ENCODE peak calls at places on chromosomes 6 and 20, in five cellular contexts. One of them, this sample, is unnamed.

GRCh38 chr6:20024979-20025378 is 187.3 kb downstream of the MBOAT1 start:
- DNase-seq in uterus: no peak
- DNase-seq in transverse colon: no peak
- DNase-seq in OCI-LY7: no peak
- DNase-seq in left lung: no peak
- DNase-seq in this sample: no peak

GRCh38 chr20:3744806-3745685 is 12.6 kb downstream of the HSPA12B start:
- DNase-seq in uterus: peak; percentile 67
- DNase-seq in transverse colon: peak; percentile 71
- DNase-seq in OCI-LY7: peak; percentile 87
- DNase-seq in left lung: peak; percentile 82
- DNase-seq in this sample: peak; percentile 60

GRCh38 chr20:63850689-63851547 is 10.4 kb upstream of the ABHD16B start:
- DNase-seq in uterus: no peak
- DNase-seq in transverse colon: peak; percentile 63
- DNase-seq in OCI-LY7: no peak
- DNase-seq in left lung: no peak
- DNase-seq in this sample: no peak

GRCh38 chr6:22173311-22173710 is 123.5 kb downstream of the PRL start:
- DNase-seq in uterus: no peak
- DNase-seq in transverse colon: no peak
- DNase-seq in OCI-LY7: no peak
- DNase-seq in left lung: no peak
- DNase-seq in this sample: no peak

GRCh38 chr20:58693226-58694006 is 816 bp downstream of the NPEPL1 start:
- DNase-seq in uterus: no peak
- DNase-seq in transverse colon: peak; percentile 28
- DNase-seq in OCI-LY7: no peak
- DNase-seq in left lung: no peak
- DNase-seq in this sample: no peak

GRCh38 chr6:127481081-127481480 is 21.9 kb upstream of the KIAA0408 start:
- DNase-seq in uterus: no peak
- DNase-seq in transverse colon: no peak
- DNase-seq in OCI-LY7: no peak
- DNase-seq in left lung: no peak
- DNase-seq in this sample: no peak

GRCh38 chr6:34241351-34242215 is 4.9 kb downstream of the HMGA1 start:
- DNase-seq in uterus: no peak
- DNase-seq in transverse colon: no peak
- DNase-seq in OCI-LY7: no peak
- DNase-seq in left lung: no peak
- DNase-seq in this sample: no peak

GRCh38 chr6:154683756-154684523 is 49.3 kb upstream of the SCAF8 start:
- DNase-seq in uterus: no peak
- DNase-seq in transverse colon: no peak
- DNase-seq in OCI-LY7: peak; percentile 69
- DNase-seq in left lung: no peak
- DNase-seq in this sample: no peak

GRCh38 chr6:165231581-165232276 is 77.7 kb downstream of the C6orf118 start:
- DNase-seq in uterus: no peak
- DNase-seq in transverse colon: no peak
- DNase-seq in OCI-LY7: peak; percentile 3
- DNase-seq in left lung: no peak
- DNase-seq in this sample: peak; percentile 46

GRCh38 chr6:44701038-44701636 is 313.6 kb downstream of the CDC5L start:
- DNase-seq in uterus: no peak
- DNase-seq in transverse colon: no peak
- DNase-seq in OCI-LY7: no peak
- DNase-seq in left lung: no peak
- DNase-seq in this sample: peak; percentile 70

GRCh38 chr20:50381771-50382593 is 128.2 kb upstream of the PTPN1 start:
- DNase-seq in uterus: no peak
- DNase-seq in transverse colon: peak; percentile 46
- DNase-seq in OCI-LY7: peak; percentile 31
- DNase-seq in left lung: peak; percentile 63
- DNase-seq in this sample: peak; percentile 50

GRCh38 chr6:46274502-46274901 is 103.7 kb upstream of the ENPP5 start:
- DNase-seq in uterus: no peak
- DNase-seq in transverse colon: no peak
- DNase-seq in OCI-LY7: no peak
- DNase-seq in left lung: no peak
- DNase-seq in this sample: no peak

GRCh38 chr6:11771473-11772048 is 7.0 kb downstream of the ADTRP start:
- DNase-seq in uterus: no peak
- DNase-seq in transverse colon: no peak
- DNase-seq in OCI-LY7: no peak
- DNase-seq in left lung: no peak
- DNase-seq in this sample: no peak

GRCh38 chr6:11769244-11769643 is 9.4 kb downstream of the ADTRP start:
- DNase-seq in uterus: no peak
- DNase-seq in transverse colon: no peak
- DNase-seq in OCI-LY7: no peak
- DNase-seq in left lung: no peak
- DNase-seq in this sample: no peak

GRCh38 chr6:11772109-11772830 is 6.3 kb downstream of the ADTRP start:
- DNase-seq in uterus: peak; percentile 33
- DNase-seq in transverse colon: no peak
- DNase-seq in OCI-LY7: no peak
- DNase-seq in left lung: no peak
- DNase-seq in this sample: no peak

GRCh38 chr6:11770546-11771466 is 7.8 kb downstream of the ADTRP start:
- DNase-seq in uterus: peak; percentile 87
- DNase-seq in transverse colon: peak; percentile 91
- DNase-seq in OCI-LY7: no peak
- DNase-seq in left lung: peak; percentile 91
- DNase-seq in this sample: no peak

GRCh38 chr6:11769816-11770545 is 8.6 kb downstream of the ADTRP start:
- DNase-seq in uterus: no peak
- DNase-seq in transverse colon: peak; percentile 41
- DNase-seq in OCI-LY7: no peak
- DNase-seq in left lung: no peak
- DNase-seq in this sample: no peak
- H3K4me3 ChIP-seq in uterus: no peak overlapping the region
- H3K4me3 ChIP-seq in transverse colon: no peak overlapping the region
- H3K4me3 ChIP-seq in OCI-LY7: no peak overlapping the region
- H3K4me3 ChIP-seq in left lung: no peak overlapping the region
- H3K4me3 ChIP-seq in this sample: no peak overlapping the region

GRCh38 chr6:82396964-82397761 is 33.5 kb downstream of the TPBG start:
- DNase-seq in uterus: no peak
- DNase-seq in transverse colon: no peak
- DNase-seq in OCI-LY7: no peak
- DNase-seq in left lung: no peak
- DNase-seq in this sample: no peak

GRCh38 chr6:82397962-82398692 is 34.5 kb downstream of the TPBG start:
- DNase-seq in uterus: no peak
- DNase-seq in transverse colon: no peak
- DNase-seq in OCI-LY7: no peak
- DNase-seq in left lung: no peak
- DNase-seq in this sample: no peak
- H3K4me3 ChIP-seq in uterus: no peak overlapping the region
- H3K4me3 ChIP-seq in transverse colon: no peak overlapping the region
- H3K4me3 ChIP-seq in OCI-LY7: no peak overlapping the region
- H3K4me3 ChIP-seq in left lung: no peak overlapping the region
- H3K4me3 ChIP-seq in this sample: no peak overlapping the region

DNA sequence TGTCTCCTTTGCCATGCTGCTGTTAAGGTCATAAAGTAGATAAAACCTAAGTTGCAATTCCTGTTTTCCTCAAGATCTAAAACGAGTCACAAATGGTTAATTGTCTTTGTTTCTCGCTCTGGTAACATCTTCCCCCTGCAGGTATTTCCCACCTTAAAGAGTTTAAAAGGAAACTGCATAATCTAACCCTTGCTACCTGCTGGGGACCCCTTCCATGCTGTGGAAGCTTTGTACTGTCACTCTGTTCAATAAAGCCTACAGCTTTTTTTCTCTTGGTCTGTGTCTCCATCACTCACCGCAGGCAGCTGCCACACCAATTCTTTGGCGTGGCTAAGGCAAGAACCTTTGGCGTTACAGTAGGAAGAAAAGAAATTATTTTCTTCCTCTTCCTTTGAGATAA is 117.7 kb upstream of the GJE1 start:
- DNase-seq in uterus: no peak
- DNase-seq in transverse colon: no peak
- DNase-seq in OCI-LY7: no peak
- DNase-seq in left lung: no peak
- DNase-seq in this sample: no peak
- H3K4me3 ChIP-seq in uterus: no peak overlapping the region
- H3K4me3 ChIP-seq in transverse colon: no peak overlapping the region
- H3K4me3 ChIP-seq in OCI-LY7: no peak overlapping the region
- H3K4me3 ChIP-seq in left lung: no peak overlapping the region
- H3K4me3 ChIP-seq in this sample: no peak overlapping the region

GRCh38 chr6:152471459-152472070 is 165.6 kb downstream of the SYNE1 start:
- DNase-seq in uterus: no peak
- DNase-seq in transverse colon: no peak
- DNase-seq in OCI-LY7: no peak
- DNase-seq in left lung: no peak
- DNase-seq in this sample: no peak
- H3K4me3 ChIP-seq in uterus: no peak overlapping the region
- H3K4me3 ChIP-seq in transverse colon: no peak overlapping the region
- H3K4me3 ChIP-seq in OCI-LY7: no peak overlapping the region
- H3K4me3 ChIP-seq in left lung: no peak overlapping the region
- H3K4me3 ChIP-seq in this sample: no peak overlapping the region

GRCh38 chr6:133892444-133893323 is 3.8 kb downstream of the TCF21 start:
- DNase-seq in uterus: no peak
- DNase-seq in transverse colon: no peak
- DNase-seq in OCI-LY7: no peak
- DNase-seq in left lung: no peak
- DNase-seq in this sample: no peak

GRCh38 chr6:133890941-133891813 is 2.3 kb downstream of the TCF21 start:
- DNase-seq in uterus: peak; percentile 30
- DNase-seq in transverse colon: peak; percentile 13
- DNase-seq in OCI-LY7: no peak
- DNase-seq in left lung: no peak
- DNase-seq in this sample: no peak

GRCh38 chr6:133889557-133890301 is 816 bp downstream of the TCF21 start:
- DNase-seq in uterus: peak; percentile 33
- DNase-seq in transverse colon: no peak
- DNase-seq in OCI-LY7: no peak
- DNase-seq in left lung: no peak
- DNase-seq in this sample: no peak

GRCh38 chr6:133893324-133893692 is 4.4 kb downstream of the TCF21 start:
- DNase-seq in uterus: no peak
- DNase-seq in transverse colon: no peak
- DNase-seq in OCI-LY7: no peak
- DNase-seq in left lung: no peak
- DNase-seq in this sample: no peak

DNA sequence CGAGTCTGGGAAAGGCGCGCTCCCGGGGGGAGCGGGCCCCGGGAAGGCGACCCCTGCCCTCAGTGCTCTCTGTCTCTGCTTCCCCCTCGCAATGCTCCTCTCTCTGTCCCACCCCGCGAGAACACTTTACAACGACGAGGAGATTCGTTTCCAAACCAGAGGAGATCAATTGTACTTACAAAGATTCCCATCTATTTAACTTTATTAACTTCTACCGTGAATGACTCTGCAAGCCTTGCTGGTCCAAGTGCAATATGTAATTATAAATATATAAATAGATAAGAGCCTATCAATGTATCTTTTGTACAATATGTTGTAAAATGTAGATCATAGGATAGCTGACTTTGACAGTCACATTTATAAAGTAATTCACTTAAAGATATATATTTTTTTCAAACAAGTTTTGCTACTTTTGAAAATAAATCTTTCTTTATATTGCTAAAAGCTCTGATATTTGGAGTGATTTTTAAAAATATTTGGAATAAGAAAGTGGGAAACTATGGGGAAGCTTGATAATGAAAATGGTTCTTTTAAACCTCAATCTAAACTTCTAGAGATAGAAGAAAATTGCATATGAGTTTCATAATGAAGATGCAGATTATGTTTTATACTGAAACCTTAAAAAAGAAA is 3.0 kb downstream of the TCF21 start:
- DNase-seq in uterus: no peak
- DNase-seq in transverse colon: no peak
- DNase-seq in OCI-LY7: no peak
- DNase-seq in left lung: no peak
- DNase-seq in this sample: no peak
- H3K4me3 ChIP-seq in uterus: peak overlapping the region; percentile 60
- H3K4me3 ChIP-seq in transverse colon: no peak overlapping the region
- H3K4me3 ChIP-seq in OCI-LY7: no peak overlapping the region
- H3K4me3 ChIP-seq in left lung: peak overlapping the region; percentile 23
- H3K4me3 ChIP-seq in this sample: no peak overlapping the region

GRCh38 chr6:135993321-135993720 is 141.8 kb downstream of the PDE7B start:
- DNase-seq in uterus: no peak
- DNase-seq in transverse colon: no peak
- DNase-seq in OCI-LY7: peak; percentile 15
- DNase-seq in left lung: no peak
- DNase-seq in this sample: no peak

GRCh38 chr6:135999393-135999792 is 147.9 kb downstream of the PDE7B start:
- DNase-seq in uterus: no peak
- DNase-seq in transverse colon: no peak
- DNase-seq in OCI-LY7: no peak
- DNase-seq in left lung: no peak
- DNase-seq in this sample: no peak

GRCh38 chr6:135996668-135997067 is 145.2 kb downstream of the PDE7B start:
- DNase-seq in uterus: no peak
- DNase-seq in transverse colon: no peak
- DNase-seq in OCI-LY7: no peak
- DNase-seq in left lung: no peak
- DNase-seq in this sample: no peak

GRCh38 chr6:135992739-135993138 is 141.2 kb downstream of the PDE7B start:
- DNase-seq in uterus: no peak
- DNase-seq in transverse colon: no peak
- DNase-seq in OCI-LY7: no peak
- DNase-seq in left lung: no peak
- DNase-seq in this sample: no peak

GRCh38 chr6:135995160-135995898 is 143.8 kb downstream of the PDE7B start:
- DNase-seq in uterus: no peak
- DNase-seq in transverse colon: no peak
- DNase-seq in OCI-LY7: no peak
- DNase-seq in left lung: no peak
- DNase-seq in this sample: no peak
- H3K4me3 ChIP-seq in uterus: no peak overlapping the region
- H3K4me3 ChIP-seq in transverse colon: no peak overlapping the region
- H3K4me3 ChIP-seq in OCI-LY7: no peak overlapping the region
- H3K4me3 ChIP-seq in left lung: no peak overlapping the region
- H3K4me3 ChIP-seq in this sample: no peak overlapping the region